ENCODE peak calls at places on chromosome 18, in seven cellular contexts. One of them, this sample, is unnamed.

GRCh38 chr18:49339146-49339545 is 121.3 kb downstream of the DYM start:
- DNase-seq in fibroblast of lung: no peak
- DNase-seq in left ventricle myocardium inferior: no peak
- DNase-seq in mammary epithelial cell: no peak
- DNase-seq in Karpas-422: no peak
- DNase-seq in naive thymus-derived CD4-positive, alpha-beta T cell: no peak
- DNase-seq in CD8-positive, alpha-beta memory T cell: no peak
- DNase-seq in this sample: no peak

GRCh38 chr18:40006553-40007073 is 1948.4 kb upstream of the PIK3C3 start:
- DNase-seq in fibroblast of lung: no peak
- DNase-seq in left ventricle myocardium inferior: no peak
- DNase-seq in mammary epithelial cell: no peak
- DNase-seq in Karpas-422: no peak
- DNase-seq in naive thymus-derived CD4-positive, alpha-beta T cell: no peak
- DNase-seq in CD8-positive, alpha-beta memory T cell: no peak
- DNase-seq in this sample: no peak

GRCh38 chr18:35620765-35621164 is 39.2 kb downstream of the GALNT1 start:
- DNase-seq in fibroblast of lung: peak; percentile 10
- DNase-seq in left ventricle myocardium inferior: no peak
- DNase-seq in mammary epithelial cell: no peak
- DNase-seq in Karpas-422: no peak
- DNase-seq in naive thymus-derived CD4-positive, alpha-beta T cell: no peak
- DNase-seq in CD8-positive, alpha-beta memory T cell: no peak
- DNase-seq in this sample: no peak

GRCh38 chr18:13431886-13432285 is 213.3 kb downstream of the LDLRAD4 start:
- DNase-seq in fibroblast of lung: no peak
- DNase-seq in left ventricle myocardium inferior: no peak
- DNase-seq in mammary epithelial cell: no peak
- DNase-seq in Karpas-422: no peak
- DNase-seq in naive thymus-derived CD4-positive, alpha-beta T cell: no peak
- DNase-seq in CD8-positive, alpha-beta memory T cell: no peak
- DNase-seq in this sample: no peak

GRCh38 chr18:68150976-68151375 is 563.9 kb downstream of the TMX3 start:
- DNase-seq in fibroblast of lung: no peak
- DNase-seq in left ventricle myocardium inferior: no peak
- DNase-seq in mammary epithelial cell: peak; percentile 15
- DNase-seq in Karpas-422: no peak
- DNase-seq in naive thymus-derived CD4-positive, alpha-beta T cell: no peak
- DNase-seq in CD8-positive, alpha-beta memory T cell: no peak
- DNase-seq in this sample: no peak

GRCh38 chr18:13437801-13438506 is 219.4 kb downstream of the LDLRAD4 start:
- DNase-seq in fibroblast of lung: no peak
- DNase-seq in left ventricle myocardium inferior: no peak
- DNase-seq in mammary epithelial cell: no peak
- DNase-seq in Karpas-422: no peak
- DNase-seq in naive thymus-derived CD4-positive, alpha-beta T cell: peak; percentile 73
- DNase-seq in CD8-positive, alpha-beta memory T cell: no peak
- DNase-seq in this sample: no peak

GRCh38 chr18:67104700-67105284 is 411.7 kb downstream of the DSEL start:
- DNase-seq in fibroblast of lung: peak; percentile 66
- DNase-seq in left ventricle myocardium inferior: peak; percentile 16
- DNase-seq in mammary epithelial cell: peak; percentile 58
- DNase-seq in Karpas-422: peak; percentile 87
- DNase-seq in naive thymus-derived CD4-positive, alpha-beta T cell: peak; percentile 3
- DNase-seq in CD8-positive, alpha-beta memory T cell: no peak
- DNase-seq in this sample: peak; percentile 74

GRCh38 chr18:74062037-74062436 is 85.6 kb downstream of the FBXO15 start:
- DNase-seq in fibroblast of lung: no peak
- DNase-seq in left ventricle myocardium inferior: no peak
- DNase-seq in mammary epithelial cell: no peak
- DNase-seq in Karpas-422: no peak
- DNase-seq in naive thymus-derived CD4-positive, alpha-beta T cell: no peak
- DNase-seq in CD8-positive, alpha-beta memory T cell: no peak
- DNase-seq in this sample: no peak

GRCh38 chr18:32469691-32470131 is 971 bp downstream of the GAREM1 start:
- DNase-seq in fibroblast of lung: peak; percentile 20
- DNase-seq in left ventricle myocardium inferior: no peak
- DNase-seq in mammary epithelial cell: peak; percentile 37
- DNase-seq in Karpas-422: no peak
- DNase-seq in naive thymus-derived CD4-positive, alpha-beta T cell: no peak
- DNase-seq in CD8-positive, alpha-beta memory T cell: no peak
- DNase-seq in this sample: no peak

GRCh38 chr18:21444465-21445023 is 156.0 kb downstream of the ESCO1 start:
- DNase-seq in fibroblast of lung: peak; percentile 55
- DNase-seq in left ventricle myocardium inferior: no peak
- DNase-seq in mammary epithelial cell: peak; percentile 48
- DNase-seq in Karpas-422: peak; percentile 79
- DNase-seq in naive thymus-derived CD4-positive, alpha-beta T cell: no peak
- DNase-seq in CD8-positive, alpha-beta memory T cell: no peak
- DNase-seq in this sample: no peak

GRCh38 chr18:77297919-77298571 is 48.4 kb downstream of the GALR1 start:
- DNase-seq in fibroblast of lung: no peak
- DNase-seq in left ventricle myocardium inferior: no peak
- DNase-seq in mammary epithelial cell: no peak
- DNase-seq in Karpas-422: no peak
- DNase-seq in naive thymus-derived CD4-positive, alpha-beta T cell: no peak
- DNase-seq in CD8-positive, alpha-beta memory T cell: no peak
- DNase-seq in this sample: no peak

GRCh38 chr18:35661483-35662146 is 80.1 kb downstream of the GALNT1 start:
- DNase-seq in fibroblast of lung: peak; percentile 4
- DNase-seq in left ventricle myocardium inferior: no peak
- DNase-seq in mammary epithelial cell: no peak
- DNase-seq in Karpas-422: peak; percentile 55
- DNase-seq in naive thymus-derived CD4-positive, alpha-beta T cell: no peak
- DNase-seq in CD8-positive, alpha-beta memory T cell: no peak
- DNase-seq in this sample: no peak

GRCh38 chr18:2856499-2856898 is 9.7 kb downstream of the EMILIN2 start:
- DNase-seq in fibroblast of lung: no peak
- DNase-seq in left ventricle myocardium inferior: no peak
- DNase-seq in mammary epithelial cell: no peak
- DNase-seq in Karpas-422: no peak
- DNase-seq in naive thymus-derived CD4-positive, alpha-beta T cell: peak; percentile 30
- DNase-seq in CD8-positive, alpha-beta memory T cell: no peak
- DNase-seq in this sample: no peak

GRCh38 chr18:77000527-77000926 is 132.1 kb downstream of the MBP start:
- DNase-seq in fibroblast of lung: peak; percentile 13
- DNase-seq in left ventricle myocardium inferior: peak; percentile 56
- DNase-seq in mammary epithelial cell: peak; percentile 17
- DNase-seq in Karpas-422: peak; percentile 87
- DNase-seq in naive thymus-derived CD4-positive, alpha-beta T cell: peak; percentile 43
- DNase-seq in CD8-positive, alpha-beta memory T cell: peak; percentile 44
- DNase-seq in this sample: peak; percentile 87

GRCh38 chr18:22946841-22947240 is 13.7 kb downstream of the RBBP8 start:
- DNase-seq in fibroblast of lung: no peak
- DNase-seq in left ventricle myocardium inferior: no peak
- DNase-seq in mammary epithelial cell: no peak
- DNase-seq in Karpas-422: no peak
- DNase-seq in naive thymus-derived CD4-positive, alpha-beta T cell: no peak
- DNase-seq in CD8-positive, alpha-beta memory T cell: no peak
- DNase-seq in this sample: no peak

DNA sequence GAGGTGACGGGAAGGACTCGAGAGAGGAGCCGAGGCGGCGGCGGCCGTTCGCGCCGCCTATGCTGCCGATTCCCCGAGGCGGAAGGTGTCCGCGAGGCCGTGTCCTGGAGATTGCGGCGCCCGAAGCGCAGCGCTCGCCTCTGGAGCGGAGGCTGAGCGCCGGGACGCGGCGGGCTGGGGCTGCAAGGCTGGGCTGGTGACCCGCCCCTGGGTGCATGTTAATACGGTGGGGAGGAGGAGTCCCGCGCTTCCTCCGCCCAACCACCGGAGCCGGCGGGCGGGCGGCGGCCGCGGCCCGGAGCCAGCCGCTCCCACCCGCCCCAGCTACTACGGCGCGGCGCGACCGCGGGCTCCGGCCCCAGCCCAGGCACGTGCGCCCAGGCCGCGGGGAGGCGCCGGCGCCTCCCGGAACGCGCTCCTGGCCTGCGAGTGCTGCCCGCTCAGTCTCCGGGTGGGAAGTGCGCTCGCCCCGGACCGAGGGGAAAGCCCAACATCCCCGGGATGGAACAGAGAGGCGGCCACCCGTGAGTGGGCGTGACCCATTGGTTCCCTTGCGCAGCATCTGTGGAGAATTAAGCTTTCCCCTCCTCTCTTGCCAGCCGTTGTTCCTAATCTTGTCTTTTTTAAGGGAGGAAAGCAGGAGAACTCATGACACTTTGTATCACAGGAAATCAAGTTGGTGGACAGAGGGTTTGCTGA is at the start of gene DLGAP1:
- DNase-seq in fibroblast of lung: peak; percentile 71
- DNase-seq in left ventricle myocardium inferior: no peak
- DNase-seq in mammary epithelial cell: peak; percentile 24
- DNase-seq in Karpas-422: no peak
- DNase-seq in naive thymus-derived CD4-positive, alpha-beta T cell: no peak
- DNase-seq in CD8-positive, alpha-beta memory T cell: no peak
- DNase-seq in this sample: peak; percentile 87
- H3K4me3 ChIP-seq in fibroblast of lung: no peak within 1 kb of the TSS
- H3K4me3 ChIP-seq in left ventricle myocardium inferior: peak within 1 kb of the TSS; percentile 58
- H3K4me3 ChIP-seq in mammary epithelial cell: no peak within 1 kb of the TSS
- H3K4me3 ChIP-seq in Karpas-422: no peak within 1 kb of the TSS
- H3K4me3 ChIP-seq in naive thymus-derived CD4-positive, alpha-beta T cell: no peak within 1 kb of the TSS
- H3K4me3 ChIP-seq in CD8-positive, alpha-beta memory T cell: no peak within 1 kb of the TSS
- H3K4me3 ChIP-seq in this sample: peak within 1 kb of the TSS; percentile 32

GRCh38 chr18:55243255-55243654 is 284.0 kb upstream of the CCDC68 start:
- DNase-seq in fibroblast of lung: no peak
- DNase-seq in left ventricle myocardium inferior: no peak
- DNase-seq in mammary epithelial cell: no peak
- DNase-seq in Karpas-422: no peak
- DNase-seq in naive thymus-derived CD4-positive, alpha-beta T cell: no peak
- DNase-seq in CD8-positive, alpha-beta memory T cell: no peak
- DNase-seq in this sample: no peak
- H3K27ac ChIP-seq in fibroblast of lung: no peak overlapping the region
- H3K27ac ChIP-seq in left ventricle myocardium inferior: peak overlapping the region; percentile 88
- H3K27ac ChIP-seq in mammary epithelial cell: no peak overlapping the region
- H3K27ac ChIP-seq in Karpas-422: no peak overlapping the region
- H3K27ac ChIP-seq in naive thymus-derived CD4-positive, alpha-beta T cell: no peak overlapping the region
- H3K27ac ChIP-seq in CD8-positive, alpha-beta memory T cell: no peak overlapping the region
- H3K27ac ChIP-seq in this sample: peak overlapping the region; percentile 95

GRCh38 chr18:62384610-62385097 is 59.5 kb downstream of the TNFRSF11A start:
- DNase-seq in fibroblast of lung: peak; percentile 11
- DNase-seq in left ventricle myocardium inferior: no peak
- DNase-seq in mammary epithelial cell: peak; percentile 2
- DNase-seq in Karpas-422: no peak
- DNase-seq in naive thymus-derived CD4-positive, alpha-beta T cell: no peak
- DNase-seq in CD8-positive, alpha-beta memory T cell: no peak
- DNase-seq in this sample: no peak
- H3K4me3 ChIP-seq in fibroblast of lung: no peak overlapping the region
- H3K4me3 ChIP-seq in left ventricle myocardium inferior: peak overlapping the region; percentile 61
- H3K4me3 ChIP-seq in mammary epithelial cell: no peak overlapping the region
- H3K4me3 ChIP-seq in Karpas-422: no peak overlapping the region
- H3K4me3 ChIP-seq in naive thymus-derived CD4-positive, alpha-beta T cell: no peak overlapping the region
- H3K4me3 ChIP-seq in CD8-positive, alpha-beta memory T cell: no peak overlapping the region
- H3K4me3 ChIP-seq in this sample: no peak overlapping the region

GRCh38 chr18:45009766-45010165 is 329.1 kb downstream of the SETBP1 start:
- DNase-seq in fibroblast of lung: peak; percentile 2
- DNase-seq in left ventricle myocardium inferior: no peak
- DNase-seq in mammary epithelial cell: no peak
- DNase-seq in Karpas-422: no peak
- DNase-seq in naive thymus-derived CD4-positive, alpha-beta T cell: no peak
- DNase-seq in CD8-positive, alpha-beta memory T cell: no peak
- DNase-seq in this sample: no peak
- H3K27ac ChIP-seq in fibroblast of lung: no peak overlapping the region
- H3K27ac ChIP-seq in left ventricle myocardium inferior: no peak overlapping the region
- H3K27ac ChIP-seq in mammary epithelial cell: no peak overlapping the region
- H3K27ac ChIP-seq in Karpas-422: no peak overlapping the region
- H3K27ac ChIP-seq in naive thymus-derived CD4-positive, alpha-beta T cell: no peak overlapping the region
- H3K27ac ChIP-seq in CD8-positive, alpha-beta memory T cell: no peak overlapping the region
- H3K27ac ChIP-seq in this sample: no peak overlapping the region

GRCh38 chr18:46152436-46152807 is 48.2 kb downstream of the HAUS1 start:
- DNase-seq in fibroblast of lung: peak; percentile 87
- DNase-seq in left ventricle myocardium inferior: peak; percentile 51
- DNase-seq in mammary epithelial cell: peak; percentile 81
- DNase-seq in Karpas-422: no peak
- DNase-seq in naive thymus-derived CD4-positive, alpha-beta T cell: no peak
- DNase-seq in CD8-positive, alpha-beta memory T cell: no peak
- DNase-seq in this sample: no peak
- H3K4me3 ChIP-seq in fibroblast of lung: no peak overlapping the region
- H3K4me3 ChIP-seq in left ventricle myocardium inferior: no peak overlapping the region
- H3K4me3 ChIP-seq in mammary epithelial cell: peak overlapping the region; percentile 20
- H3K4me3 ChIP-seq in Karpas-422: no peak overlapping the region
- H3K4me3 ChIP-seq in naive thymus-derived CD4-positive, alpha-beta T cell: no peak overlapping the region
- H3K4me3 ChIP-seq in CD8-positive, alpha-beta memory T cell: no peak overlapping the region
- H3K4me3 ChIP-seq in this sample: no peak overlapping the region

This sample was measured in aorta.